ENCODE peak calls at places on chromosomes 6 and 20, in four cellular contexts. Z, Q, V and U are unnamed samples.
A peak's percentile ranks its signal among the peaks of the same experiment; 100 is the strongest.

GRCh38 chr6:36563237-36563927 is 16.1 kb upstream of the STK38 start:
- DNase-seq in Q (no peak), Z (no peak), V (no peak), U (no peak)

GRCh38 chr6:38861957-38862401 is 146.9 kb downstream of the DNAH8 start:
- DNase-seq in Q (no peak), V (no peak), Z (no peak), U (no peak)

GRCh38 chr6:148064406-148065134 is 278.1 kb upstream of the SASH1 start:
- DNase-seq in Z (no peak), Q (no peak), V (no peak), U (no peak)

GRCh38 chr6:111357680-111358079 is 125.3 kb downstream of the REV3L start:
- DNase-seq in Q (no peak), V (no peak), Z (no peak), U (no peak)

GRCh38 chr6:41074692-41075436 is 2.1 kb downstream of the NFYA start:
- DNase-seq in V (no peak), Z (no peak), Q (peak; percentile 60), U (no peak)

GRCh38 chr6:140319209-140319608 is 944.8 kb upstream of the CITED2 start:
- DNase-seq in Q (peak; percentile 11), Z (no peak), V (no peak), U (no peak)

GRCh38 chr20:25083773-25084615 is 2.1 kb upstream of the VSX1 start:
- DNase-seq in Z (no peak), Q (no peak), V (no peak), U (no peak)

GRCh38 chr6:144284753-144285547 is at the start of gene UTRN:
- DNase-seq in Q (peak; percentile 74), Z (peak; percentile 47), V (no peak), U (peak; percentile 48)

GRCh38 chr20:25059866-25060465 is 2.0 kb upstream of the ACSS1 start:
- DNase-seq in Q (no peak), V (no peak), Z (no peak), U (no peak)

GRCh38 chr6:88641178-88641903 is 322.1 kb downstream of the RNGTT start:
- DNase-seq in Z (no peak), V (peak; percentile 88), Q (no peak), U (no peak)

GRCh38 chr20:2237059-2237458 is 58.7 kb upstream of the TGM3 start:
- DNase-seq in Z (no peak), V (no peak), Q (no peak), U (no peak)

GRCh38 chr6:139871165-139871710 is 496.8 kb upstream of the CITED2 start:
- DNase-seq in Q (no peak), V (no peak), Z (no peak), U (no peak)

GRCh38 chr20:38685853-38686473 is 38.3 kb upstream of the SLC32A1 start:
- DNase-seq in Q (peak; percentile 63), Z (peak; percentile 67), V (no peak), U (no peak)

GRCh38 chr6:56637640-56638039 is 5.0 kb downstream of the DST start:
- DNase-seq in Z (no peak), Q (peak; percentile 67), V (peak; percentile 7), U (peak; percentile 43)

GRCh38 chr6:77034161-77034560 is 429.1 kb downstream of the HTR1B start:
- DNase-seq in Q (no peak), V (no peak), Z (no peak), U (no peak)

GRCh38 chr6:21188505-21189223 is 404.9 kb upstream of the SOX4 start:
- DNase-seq in V (peak; percentile 82), Q (peak; percentile 24), Z (no peak), U (no peak)

GRCh38 chr20:62336775-62337557 is 30.1 kb downstream of the LAMA5 start:
- DNase-seq in Q (no peak), V (no peak), Z (no peak), U (no peak)

GRCh38 chr20:15756401-15756800 is 816.8 kb downstream of the KIF16B start:
- DNase-seq in Z (no peak), V (no peak), Q (no peak), U (no peak)

GRCh38 chr20:5504061-5504739 is 187.4 kb upstream of the PROKR2 start:
- DNase-seq in Q (peak; percentile 40), V (no peak), Z (peak; percentile 61), U (peak; percentile 85)

GRCh38 chr6:105564503-105564902 is 161.6 kb upstream of the PREP start:
- DNase-seq in Q (no peak), V (no peak), Z (no peak), U (no peak)

GRCh38 chr6:14165091-14165490 is 47.5 kb downstream of the CD83 start:
- DNase-seq in Z (no peak), Q (no peak), V (no peak), U (no peak)

GRCh38 chr20:45157977-45158376 is 16.7 kb upstream of the PI3 start:
- DNase-seq in Z (no peak), Q (no peak), V (no peak), U (no peak)

GRCh38 chr6:127420558-127420957 is 38.6 kb downstream of the KIAA0408 start:
- DNase-seq in Q (peak; percentile 89), Z (peak; percentile 29), V (peak; percentile 74), U (peak; percentile 53)

GRCh38 chr6:40845588-40845987 is 193.4 kb downstream of the UNC5CL start:
- DNase-seq in Q (peak; percentile 48), V (no peak), Z (peak; percentile 28), U (no peak)

GRCh38 chr6:119541132-119541905 is 191.8 kb upstream of the MAN1A1 start:
- DNase-seq in V (no peak), Z (no peak), Q (no peak), U (peak; percentile 4)

GRCh38 chr20:62818592-62819493 is 2.0 kb downstream of the COL9A3 start:
- DNase-seq in V (no peak), Q (peak; percentile 96), Z (no peak), U (peak; percentile 92)

GRCh38 chr6:108251252-108251651 is 9.6 kb downstream of the SNX3 start:
- DNase-seq in Z (no peak), V (no peak), Q (no peak), U (no peak)

GRCh38 chr6:157518399-157519250 is 137.6 kb downstream of the ZDHHC14 start:
- DNase-seq in Q (no peak), V (no peak), Z (peak; percentile 79), U (no peak)

GRCh38 chr20:10328897-10329255 is 105.1 kb downstream of the MKKS start:
- DNase-seq in V (no peak), Q (no peak), Z (no peak), U (no peak)

GRCh38 chr6:40054602-40055001 is 120.3 kb upstream of the MOCS1 start:
- DNase-seq in Q (no peak), V (no peak), Z (no peak), U (no peak)

GRCh38 chr6:129500958-129501381 is 209.0 kb downstream of the ARHGAP18 start:
- DNase-seq in Z (peak; percentile 42), Q (peak; percentile 44), V (no peak), U (peak; percentile 1)

GRCh38 chr6:139250296-139251274 is 41.2 kb downstream of the TXLNB start:
- DNase-seq in Q (peak; percentile 58), V (no peak), Z (peak; percentile 61), U (peak; percentile 64)

GRCh38 chr6:24543683-24544082 is 48.9 kb downstream of the ALDH5A1 start:
- DNase-seq in V (no peak), Q (no peak), Z (no peak), U (peak; percentile 42)

GRCh38 chr6:28726569-28727309 is 197.0 kb downstream of the TRIM27 start:
- DNase-seq in Q (no peak), Z (no peak), V (no peak), U (no peak)

GRCh38 chr20:12171927-12172581 is 254.4 kb downstream of the BTBD3 start:
- DNase-seq in V (no peak), Q (no peak), Z (no peak), U (no peak)

GRCh38 chr6:138013949-138014348 is 93.3 kb downstream of the PERP start:
- DNase-seq in V (no peak), Q (no peak), Z (no peak), U (no peak)

GRCh38 chr6:40444811-40445210 is 142.4 kb downstream of the LRFN2 start:
- DNase-seq in Z (no peak), Q (no peak), V (no peak), U (no peak)

GRCh38 chr20:50333856-50334255 is 143.2 kb downstream of the CEBPB start:
- DNase-seq in Z (no peak), Q (no peak), V (no peak), U (no peak)
- TF ChIP-seq NFIC in Z (no peak), Q (no peak), V (no peak), U (no peak)

GRCh38 chr6:2754396-2754795 is 3.7 kb upstream of the MYLK4 start:
- DNase-seq in Z (no peak), Q (no peak), V (no peak), U (no peak)

GRCh38 chr6:2752477-2753115 is 1.9 kb upstream of the MYLK4 start:
- DNase-seq in V (no peak), Z (no peak), Q (no peak), U (no peak)

GRCh38 chr6:2753116-2753489 is 2.4 kb upstream of the MYLK4 start:
- DNase-seq in V (no peak), Q (no peak), Z (no peak), U (no peak)

GRCh38 chr6:2754911-2755310 is 4.2 kb upstream of the MYLK4 start:
- DNase-seq in Q (no peak), V (no peak), Z (no peak), U (no peak)

GRCh38 chr6:2753743-2754142 is 3.0 kb upstream of the MYLK4 start:
- DNase-seq in Q (no peak), V (no peak), Z (no peak), U (no peak)
- TF ChIP-seq NFIC in Q (no peak), V (no peak), Z (no peak), U (no peak)

DNA sequence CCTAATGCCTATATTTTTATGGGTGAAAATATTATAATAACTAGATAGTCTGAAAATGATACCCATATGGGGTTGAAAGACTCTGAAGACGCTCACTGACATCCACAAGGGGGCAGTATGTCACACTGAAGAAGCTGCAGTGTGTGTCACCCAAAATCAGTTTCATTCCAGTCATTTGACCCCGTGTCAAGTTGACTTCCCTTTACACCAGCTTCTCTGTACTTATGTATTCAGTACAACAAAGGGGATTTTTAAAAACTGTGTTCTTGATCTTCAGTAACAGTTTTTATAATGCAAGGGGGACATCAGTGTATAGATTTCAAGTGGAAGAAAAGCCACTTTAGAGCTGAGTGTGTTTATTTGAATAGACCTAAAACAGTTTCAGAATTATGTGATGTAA is 19.3 kb downstream of the FAXC start:
- DNase-seq in Z (peak; percentile 76), V (peak; percentile 71), Q (peak; percentile 52), U (peak; percentile 63)
- TF ChIP-seq NFIC in Z (no peak), V (no peak), Q (no peak), U (no peak)

GRCh38 chr6:161417712-161418457 is 144.0 kb upstream of the AGPAT4 start:
- DNase-seq in Q (no peak), Z (no peak), V (no peak), U (peak; percentile 49)
- TF ChIP-seq NFIC in Q (no peak), Z (no peak), V (no peak), U (no peak)